ENCODE peak calls at places on chromosome 17, in four cellular contexts. One of them, this sample, is unnamed.

GRCh38 chr17:73030501-73030911 is 62.0 kb downstream of the SLC39A11 start:
- DNase-seq in fibroblast of lung: peak
- DNase-seq in MM.1S: no peak
- DNase-seq in AG10803: peak
- DNase-seq in this sample: no peak

GRCh38 chr17:79476074-79476473 is 134.8 kb downstream of the RBFOX3 start:
- DNase-seq in fibroblast of lung: no peak
- DNase-seq in MM.1S: no peak
- DNase-seq in AG10803: no peak
- DNase-seq in this sample: no peak

GRCh38 chr17:69057280-69057679 is 3.4 kb downstream of the ABCA9 start:
- DNase-seq in fibroblast of lung: no peak
- DNase-seq in MM.1S: no peak
- DNase-seq in AG10803: no peak
- DNase-seq in this sample: no peak

GRCh38 chr17:44315760-44316731 is 7.6 kb downstream of the RUNDC3A start:
- DNase-seq in fibroblast of lung: no peak
- DNase-seq in MM.1S: no peak
- DNase-seq in AG10803: no peak
- DNase-seq in this sample: no peak

GRCh38 chr17:65984299-65984698 is 207.6 kb downstream of the CEP112 start:
- DNase-seq in fibroblast of lung: peak
- DNase-seq in MM.1S: no peak
- DNase-seq in AG10803: no peak
- DNase-seq in this sample: no peak

GRCh38 chr17:16488572-16488997 is 3.4 kb downstream of the LRRC75A start:
- DNase-seq in fibroblast of lung: no peak
- DNase-seq in MM.1S: no peak
- DNase-seq in AG10803: no peak
- DNase-seq in this sample: no peak

GRCh38 chr17:63247706-63248105 is 198.4 kb downstream of the CYB561 start:
- DNase-seq in fibroblast of lung: peak
- DNase-seq in MM.1S: no peak
- DNase-seq in AG10803: peak
- DNase-seq in this sample: peak

GRCh38 chr17:66549731-66550207 is 247.4 kb downstream of the PRKCA start:
- DNase-seq in fibroblast of lung: no peak
- DNase-seq in MM.1S: no peak
- DNase-seq in AG10803: peak
- DNase-seq in this sample: peak

GRCh38 chr17:57975044-57975443 is 13.0 kb downstream of the VEZF1 start:
- DNase-seq in fibroblast of lung: peak
- DNase-seq in MM.1S: no peak
- DNase-seq in AG10803: peak
- DNase-seq in this sample: no peak

GRCh38 chr17:50452627-50453300 is 15.9 kb downstream of the CHAD start:
- DNase-seq in fibroblast of lung: peak
- DNase-seq in MM.1S: no peak
- DNase-seq in AG10803: peak
- DNase-seq in this sample: peak

GRCh38 chr17:44829558-44830358 is at the start of gene GJC1:
- DNase-seq in fibroblast of lung: no peak
- DNase-seq in MM.1S: peak
- DNase-seq in AG10803: peak
- DNase-seq in this sample: no peak

GRCh38 chr17:60077672-60078519 is 825 bp downstream of the HEATR6 start:
- DNase-seq in fibroblast of lung: peak
- DNase-seq in MM.1S: no peak
- DNase-seq in AG10803: peak
- DNase-seq in this sample: no peak

GRCh38 chr17:79905832-79906231 is 66.6 kb upstream of the CBX4 start:
- DNase-seq in fibroblast of lung: no peak
- DNase-seq in MM.1S: no peak
- DNase-seq in AG10803: no peak
- DNase-seq in this sample: no peak

GRCh38 chr17:35023538-35023937 is 40.0 kb downstream of the RFFL start:
- DNase-seq in fibroblast of lung: no peak
- DNase-seq in MM.1S: no peak
- DNase-seq in AG10803: no peak
- DNase-seq in this sample: no peak

GRCh38 chr17:50070908-50071680 is 15.2 kb downstream of the ITGA3 start:
- DNase-seq in fibroblast of lung: no peak
- DNase-seq in MM.1S: no peak
- DNase-seq in AG10803: no peak
- DNase-seq in this sample: no peak

GRCh38 chr17:69609495-69610315 is 195.2 kb downstream of the MAP2K6 start:
- DNase-seq in fibroblast of lung: peak
- DNase-seq in MM.1S: no peak
- DNase-seq in AG10803: peak
- DNase-seq in this sample: peak

DNA sequence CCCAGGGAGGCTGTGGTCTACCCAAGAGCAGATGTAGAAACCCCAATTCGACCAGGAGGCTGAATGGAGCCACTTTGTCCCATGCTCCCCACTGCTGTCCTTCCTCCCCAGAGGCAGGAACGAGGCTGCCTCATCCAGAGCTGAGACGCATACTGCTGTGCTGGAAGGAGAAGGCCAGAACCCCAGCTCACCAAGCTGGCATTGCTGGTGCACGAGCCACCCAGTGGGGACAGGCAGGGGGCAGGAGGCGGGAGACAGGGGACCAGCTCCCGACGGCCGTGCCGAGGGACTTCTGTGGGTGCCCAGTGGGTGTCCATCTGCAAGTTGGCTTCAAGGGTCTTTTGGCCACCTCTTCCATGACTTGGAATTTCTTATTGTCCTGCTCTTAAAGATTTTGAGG is 66.6 kb downstream of the NTN1 start:
- DNase-seq in fibroblast of lung: no peak
- DNase-seq in MM.1S: no peak
- DNase-seq in AG10803: no peak
- DNase-seq in this sample: no peak
- TF ChIP-seq CTCF in fibroblast of lung: no peak
- TF ChIP-seq CTCF in MM.1S: no peak
- TF ChIP-seq CTCF in AG10803: no peak
- TF ChIP-seq CTCF in this sample: no peak

GRCh38 chr17:37506678-37507077 is 17.0 kb downstream of the DUSP14 start:
- DNase-seq in fibroblast of lung: peak
- DNase-seq in MM.1S: peak
- DNase-seq in AG10803: no peak
- DNase-seq in this sample: peak
- TF ChIP-seq CTCF in fibroblast of lung: peak
- TF ChIP-seq CTCF in MM.1S: peak
- TF ChIP-seq CTCF in AG10803: peak
- TF ChIP-seq CTCF in this sample: peak

DNA sequence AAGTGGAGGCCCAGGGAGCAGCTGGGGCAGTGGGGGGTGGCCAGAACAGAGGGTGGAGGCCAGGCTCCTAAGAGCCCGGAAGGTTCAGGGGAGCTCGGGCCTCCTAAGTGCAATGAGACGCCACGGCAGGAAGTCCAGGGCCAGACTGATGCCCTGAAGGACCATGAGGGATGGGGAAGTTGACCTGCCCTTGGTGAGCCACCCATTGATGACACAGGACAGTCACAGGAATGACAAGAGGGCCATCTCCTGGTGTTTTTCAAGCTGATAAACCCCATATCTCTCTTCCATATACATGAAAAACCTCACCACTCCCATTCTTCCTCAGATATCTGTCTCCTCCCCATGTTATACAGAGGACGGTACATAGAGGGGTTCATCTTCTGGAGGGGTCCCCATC is 5.8 kb upstream of the MRPL58 start:
- DNase-seq in fibroblast of lung: no peak
- DNase-seq in MM.1S: no peak
- DNase-seq in AG10803: no peak
- DNase-seq in this sample: no peak
- TF ChIP-seq CTCF in fibroblast of lung: no peak
- TF ChIP-seq CTCF in MM.1S: no peak
- TF ChIP-seq CTCF in AG10803: no peak
- TF ChIP-seq CTCF in this sample: no peak

DNA sequence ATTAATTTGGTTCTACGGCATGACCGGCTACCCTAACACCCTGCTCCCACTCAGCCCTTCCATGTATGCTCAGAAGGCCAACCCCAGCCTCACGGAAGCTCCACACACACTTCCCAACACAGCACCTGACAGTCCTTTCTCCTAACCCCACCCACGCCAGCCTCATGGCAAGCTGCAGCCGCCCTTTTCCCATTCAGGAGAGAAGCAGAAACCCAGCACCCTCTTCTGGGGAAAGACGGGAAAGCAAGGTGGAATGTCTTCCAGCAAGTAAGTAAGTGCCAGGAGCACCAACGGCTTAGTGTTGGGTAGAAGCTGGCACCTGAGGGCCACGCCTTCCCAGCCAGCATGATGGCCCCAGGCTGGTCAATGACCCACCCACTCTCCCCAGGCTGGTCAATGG is 32.1 kb downstream of the ABR start:
- DNase-seq in fibroblast of lung: peak
- DNase-seq in MM.1S: peak
- DNase-seq in AG10803: peak
- DNase-seq in this sample: peak
- TF ChIP-seq CTCF in fibroblast of lung: peak
- TF ChIP-seq CTCF in MM.1S: peak
- TF ChIP-seq CTCF in AG10803: peak
- TF ChIP-seq CTCF in this sample: peak

GRCh38 chr17:45894022-45894784 is at the start of gene MAPT:
- DNase-seq in fibroblast of lung: peak
- DNase-seq in MM.1S: peak
- DNase-seq in AG10803: peak
- DNase-seq in this sample: peak

GRCh38 chr17:45895969-45896793 is 1.8 kb downstream of the MAPT start:
- DNase-seq in fibroblast of lung: no peak
- DNase-seq in MM.1S: no peak
- DNase-seq in AG10803: no peak
- DNase-seq in this sample: no peak

GRCh38 chr17:45896803-45897693 is 2.7 kb downstream of the MAPT start:
- DNase-seq in fibroblast of lung: no peak
- DNase-seq in MM.1S: no peak
- DNase-seq in AG10803: no peak
- DNase-seq in this sample: no peak

GRCh38 chr17:45893725-45894021 is 681 bp upstream of the MAPT start:
- DNase-seq in fibroblast of lung: no peak
- DNase-seq in MM.1S: no peak
- DNase-seq in AG10803: no peak
- DNase-seq in this sample: no peak

DNA sequence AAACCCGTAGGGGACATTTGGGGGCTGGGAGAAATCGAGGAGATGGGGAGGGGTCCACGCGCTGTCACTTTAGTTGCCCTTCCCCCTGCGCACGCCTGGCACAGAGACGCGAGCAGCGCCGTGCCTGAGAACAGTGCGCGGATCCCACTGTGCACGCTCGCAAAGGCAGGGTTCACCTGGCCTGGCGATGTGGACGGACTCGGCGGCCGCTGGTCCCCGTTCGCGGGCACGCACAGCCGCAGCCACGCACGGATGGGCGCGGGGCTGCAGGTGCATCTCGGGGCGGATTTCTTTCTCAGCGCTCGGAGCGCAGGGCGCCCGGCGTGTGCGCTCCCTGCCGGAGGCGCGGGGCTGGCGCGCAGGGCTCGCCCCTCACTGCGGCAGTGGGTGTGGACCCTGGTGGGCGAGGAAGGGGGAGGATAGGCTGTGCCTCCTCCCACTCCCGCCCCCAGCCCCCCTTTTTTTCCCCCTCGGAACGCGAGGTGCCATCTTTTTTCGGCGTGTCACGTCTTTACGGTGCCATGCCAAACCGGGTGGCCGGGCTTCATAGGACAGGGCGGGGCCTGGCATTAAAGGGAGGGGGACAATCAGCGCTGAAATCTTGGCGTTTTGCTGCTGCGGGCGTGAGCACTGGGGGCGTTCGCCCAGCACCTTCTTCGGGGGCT is 1.1 kb downstream of the MAPT start:
- DNase-seq in fibroblast of lung: peak
- DNase-seq in MM.1S: no peak
- DNase-seq in AG10803: no peak
- DNase-seq in this sample: no peak
- TF ChIP-seq CTCF in fibroblast of lung: no peak
- TF ChIP-seq CTCF in MM.1S: peak
- TF ChIP-seq CTCF in AG10803: no peak
- TF ChIP-seq CTCF in this sample: no peak

GRCh38 chr17:30942311-30943079 is 20.8 kb downstream of the ADAP2 start:
- DNase-seq in fibroblast of lung: no peak
- DNase-seq in MM.1S: no peak
- DNase-seq in AG10803: no peak
- DNase-seq in this sample: peak

GRCh38 chr17:30933966-30934365 is 12.2 kb downstream of the ADAP2 start:
- DNase-seq in fibroblast of lung: no peak
- DNase-seq in MM.1S: no peak
- DNase-seq in AG10803: no peak
- DNase-seq in this sample: no peak

DNA sequence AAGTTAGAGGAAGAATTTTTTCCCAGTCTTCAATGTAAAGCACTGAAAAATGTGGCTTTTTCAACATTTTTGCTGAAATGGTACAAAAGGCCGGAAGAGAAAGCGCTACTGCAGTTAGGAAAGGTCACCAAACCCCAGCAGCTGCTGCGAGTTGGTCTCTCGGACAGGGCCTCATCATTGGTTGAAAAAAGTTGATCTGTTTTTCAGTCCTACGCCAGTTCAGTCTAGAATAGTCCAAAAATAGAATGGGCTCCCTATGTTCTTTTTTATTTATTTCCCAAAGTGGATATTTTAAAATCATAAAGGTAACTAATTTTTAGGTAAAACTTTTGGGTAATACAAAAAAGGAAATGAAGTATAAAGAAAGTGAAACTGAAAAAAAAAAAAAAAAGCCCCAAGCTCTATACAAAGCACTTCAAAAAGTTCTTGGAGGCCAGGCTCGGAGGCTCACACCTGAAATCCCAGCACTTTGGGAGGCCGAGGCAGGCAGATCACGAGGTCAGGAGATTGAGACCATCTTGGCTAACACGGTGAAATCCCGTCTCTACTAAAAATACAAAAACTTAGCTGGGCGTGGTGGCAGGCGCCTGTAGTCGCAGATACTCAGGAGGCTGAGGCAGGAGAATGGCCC is 17.4 kb downstream of the ADAP2 start:
- DNase-seq in fibroblast of lung: peak
- DNase-seq in MM.1S: peak
- DNase-seq in AG10803: no peak
- DNase-seq in this sample: no peak
- TF ChIP-seq CTCF in fibroblast of lung: no peak
- TF ChIP-seq CTCF in MM.1S: no peak
- TF ChIP-seq CTCF in AG10803: no peak
- TF ChIP-seq CTCF in this sample: no peak

DNA sequence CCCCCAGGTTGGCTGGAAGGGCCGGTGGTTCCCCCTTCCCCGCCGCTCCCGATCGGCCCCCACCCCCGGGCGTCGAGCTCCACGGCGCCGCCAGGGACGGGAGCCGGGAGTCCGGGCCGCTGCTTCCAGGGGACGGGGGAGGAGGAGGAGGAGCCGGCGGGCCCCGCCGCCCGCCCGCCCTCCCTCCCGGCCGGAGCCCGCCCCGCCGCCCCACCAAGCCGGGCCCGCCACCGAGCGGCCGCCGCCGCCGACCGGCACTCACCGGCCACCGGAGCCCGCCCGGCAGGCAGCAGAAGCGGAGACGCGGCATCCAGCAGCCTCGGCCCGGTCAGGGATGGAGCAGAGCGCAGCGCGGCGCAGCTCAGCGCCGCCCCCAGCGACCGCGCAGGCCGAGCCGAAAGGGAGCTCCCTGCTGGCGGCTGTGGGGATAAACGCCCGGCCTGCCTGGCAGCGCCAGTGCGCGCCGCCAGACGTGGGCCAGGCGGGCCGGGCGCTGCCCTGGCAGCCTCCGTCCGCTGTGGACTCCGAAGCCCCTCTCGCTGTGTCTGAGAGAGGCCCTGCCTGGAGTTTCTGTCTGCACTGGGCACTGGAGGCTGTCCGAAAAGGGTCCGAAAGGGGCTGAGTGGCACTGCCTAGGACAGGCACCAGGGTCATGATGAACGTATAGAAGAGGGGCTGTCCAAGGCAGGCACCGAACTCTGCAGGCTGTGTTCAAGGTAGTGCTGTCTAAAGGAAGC is at the start of gene MYO18A:
- DNase-seq in fibroblast of lung: peak
- DNase-seq in MM.1S: peak
- DNase-seq in AG10803: peak
- DNase-seq in this sample: peak
- TF ChIP-seq CTCF in fibroblast of lung: peak
- TF ChIP-seq CTCF in MM.1S: peak
- TF ChIP-seq CTCF in AG10803: peak
- TF ChIP-seq CTCF in this sample: peak